ENCODE peak calls at places on chromosomes 13 and 19, in six cellular contexts. T is astrocyte, Y is BJ, M is fibroblast of pulmonary artery, Q is breast epithelium, O is WTC11. N is an unnamed sample.

GRCh38 chr13:24386816-24387708 is 77.7 kb downstream of the C1QTNF9 start:
- DNase-seq in M (no peak), O (no peak), T (no peak), Q (no peak), Y (no peak), N (no peak)

GRCh38 chr19:2542341-2543069 is 66.6 kb downstream of the GADD45B start:
- DNase-seq in Y (no peak), M (no peak), Q (no peak), O (peak), T (peak), N (no peak)

GRCh38 chr13:33483471-33483870 is 197.9 kb upstream of the STARD13 start:
- DNase-seq in Y (no peak), M (no peak), Q (no peak), T (peak), O (no peak), N (no peak)

GRCh38 chr13:40340368-40341085 is 325.9 kb downstream of the FOXO1 start:
- DNase-seq in T (peak), Y (no peak), O (no peak), Q (no peak), M (peak), N (no peak)

GRCh38 chr13:106468948-106469590 is 66.4 kb downstream of the EFNB2 start:
- DNase-seq in O (no peak), M (no peak), T (no peak), Q (no peak), Y (no peak), N (no peak)

GRCh38 chr13:97224544-97225324 is 2.6 kb downstream of the MBNL2 start:
- DNase-seq in Y (no peak), T (peak), Q (peak), O (no peak), M (peak), N (no peak)

GRCh38 chr13:113955235-113955634 is 18.6 kb downstream of the C13orf46 start:
- DNase-seq in Q (no peak), O (no peak), Y (no peak), M (no peak), T (no peak), N (no peak)

GRCh38 chr19:16168465-16169081 is 4.8 kb downstream of the CIB3 start:
- DNase-seq in T (peak), M (peak), Q (no peak), O (no peak), Y (no peak), N (no peak)

GRCh38 chr19:11202488-11203193 is 5.3 kb upstream of the KANK2 start:
- DNase-seq in T (no peak), Q (no peak), Y (no peak), M (no peak), O (no peak), N (no peak)

GRCh38 chr19:34468400-34468799 is 13.2 kb upstream of the WTIP start:
- DNase-seq in Y (no peak), M (peak), Q (no peak), T (no peak), O (no peak), N (no peak)

GRCh38 chr13:46662690-46663089 is 109.7 kb downstream of the LRCH1 start:
- DNase-seq in T (no peak), M (no peak), Q (no peak), O (no peak), Y (no peak), N (no peak)
- TF ChIP-seq CTCF in T (no peak), M (no peak), Q (no peak), O (no peak), Y (no peak), N (no peak)

DNA sequence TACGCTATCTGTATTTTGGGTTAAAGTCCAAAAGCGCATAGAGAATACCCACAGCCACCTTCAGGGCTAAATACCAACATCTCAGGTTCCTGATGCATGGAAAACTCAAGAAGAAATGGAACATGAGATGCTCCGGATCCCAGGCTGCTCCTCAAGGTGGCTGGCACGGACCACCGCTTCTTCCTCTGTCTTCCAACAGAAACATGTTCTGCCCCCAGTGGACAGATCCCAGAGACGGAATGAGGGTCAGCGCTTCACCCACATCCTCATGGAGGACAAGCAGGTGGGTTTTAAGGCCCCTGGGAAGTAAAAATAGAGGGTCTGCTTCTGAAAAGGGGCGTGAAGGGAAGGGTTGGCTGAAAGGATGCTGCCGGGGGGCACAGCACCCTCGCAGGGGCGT is 17.3 kb downstream of the COL4A1 start:
- DNase-seq in T (no peak), O (no peak), Y (no peak), M (no peak), Q (no peak), N (no peak)
- TF ChIP-seq CTCF in T (no peak), O (no peak), Y (no peak), M (no peak), Q (no peak), N (no peak)

GRCh38 chr19:33458807-33459206 is 62.8 kb downstream of the PEPD start:
- DNase-seq in Y (no peak), Q (no peak), T (no peak), O (no peak), M (no peak), N (no peak)
- TF ChIP-seq CTCF in Y (no peak), Q (no peak), T (no peak), O (no peak), M (no peak), N (no peak)

GRCh38 chr13:112931028-112931934 is 37.7 kb upstream of the MCF2L start:
- DNase-seq in Y (peak), O (peak), T (peak), M (peak), Q (peak), N (no peak)
- TF ChIP-seq CTCF in Y (peak), O (no peak), T (peak), M (peak), Q (peak), N (no peak)

DNA sequence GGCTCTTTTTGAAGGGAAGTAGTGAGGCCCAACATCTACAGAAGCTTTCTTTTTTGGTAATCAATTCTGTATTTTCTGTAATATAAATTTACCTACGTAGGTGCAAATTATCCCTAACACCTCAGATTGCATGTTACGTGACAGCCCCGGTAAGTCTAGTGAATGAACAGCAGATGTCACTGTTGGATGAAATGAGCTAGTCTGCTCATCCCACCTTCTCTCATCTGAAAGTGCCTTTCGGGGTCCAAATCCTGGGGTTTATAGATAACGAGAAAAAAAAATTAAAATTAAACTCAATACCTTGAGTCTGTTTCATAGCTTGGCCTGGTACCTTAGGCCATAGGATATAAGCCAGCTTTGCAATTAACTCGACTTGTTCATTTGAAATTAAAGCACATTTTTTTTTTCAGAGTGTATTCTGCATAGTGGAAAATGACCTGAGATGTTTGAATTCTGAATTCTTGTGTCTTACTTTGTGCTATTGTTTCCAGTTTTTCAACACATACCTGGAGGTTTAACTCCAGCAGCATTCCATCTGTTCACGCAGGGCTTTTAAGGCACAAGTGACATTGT is 548.2 kb downstream of the GPC5 start:
- DNase-seq in M (peak), Q (no peak), O (no peak), T (peak), Y (no peak), N (no peak)
- TF ChIP-seq CTCF in M (peak), Q (no peak), O (peak), T (peak), Y (no peak), N (no peak)

DNA sequence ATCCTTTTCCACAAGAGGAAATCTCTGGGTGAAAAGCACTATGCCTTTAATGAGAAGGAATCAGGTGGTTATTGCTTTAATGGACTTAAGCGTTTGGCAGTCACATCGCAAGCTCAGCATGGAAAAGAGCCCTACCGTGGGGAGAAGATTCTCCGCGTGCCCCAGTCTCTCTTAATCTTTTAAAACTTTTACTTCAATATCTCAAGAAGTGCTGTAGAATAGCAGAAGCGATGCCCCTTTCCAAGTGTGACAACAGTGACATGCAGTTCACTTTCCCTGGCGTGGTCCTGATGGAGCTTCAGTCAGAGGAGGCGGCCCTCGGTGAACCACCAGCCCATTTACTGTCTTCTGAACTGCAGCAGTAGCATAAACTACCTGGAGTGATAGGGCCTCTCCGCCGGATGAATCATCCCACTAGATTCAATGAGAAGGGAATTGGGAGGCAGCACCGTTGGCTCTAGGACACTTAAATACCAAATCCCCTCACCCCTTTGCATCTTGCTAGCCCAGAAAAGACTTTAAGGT is 112.7 kb upstream of the GPR12 start:
- DNase-seq in Q (no peak), O (no peak), T (no peak), M (no peak), Y (no peak), N (no peak)
- TF ChIP-seq CTCF in Q (no peak), O (no peak), T (no peak), M (no peak), Y (no peak), N (no peak)

DNA sequence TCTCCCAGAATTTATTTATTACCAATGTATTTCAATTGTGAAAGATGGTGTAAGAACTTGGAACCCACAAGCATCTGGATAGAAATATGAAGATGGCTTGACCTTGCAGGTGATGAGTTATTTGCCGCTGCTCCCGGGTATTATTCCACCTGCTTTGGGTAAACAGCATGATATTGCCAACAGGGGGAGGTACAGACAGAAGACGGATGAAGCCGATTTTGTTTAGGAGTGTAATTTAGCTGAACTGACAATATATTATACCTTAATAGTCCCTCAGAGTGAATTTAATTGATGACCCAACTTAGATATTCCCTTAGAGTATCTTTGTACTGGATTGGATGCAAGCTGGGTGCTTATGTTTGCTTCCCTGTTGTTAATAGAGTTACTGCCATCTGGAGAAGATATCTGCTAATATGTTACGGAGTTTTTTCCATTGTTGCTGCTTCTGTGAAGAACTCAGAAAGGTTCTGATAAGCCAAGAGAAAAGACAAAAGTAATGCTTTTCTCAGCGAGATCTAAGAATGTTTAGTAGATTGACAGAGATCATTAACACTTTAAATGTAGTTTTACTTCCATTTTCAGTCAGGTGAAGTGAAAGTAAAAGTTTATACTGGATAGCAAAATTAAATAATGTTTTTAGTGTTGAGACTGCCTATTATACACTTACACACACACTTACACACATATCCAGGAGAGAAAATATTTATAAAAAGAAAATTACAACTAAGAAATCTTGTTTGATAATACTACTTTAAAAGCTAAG is 2220.8 kb upstream of the PCDH20 start:
- DNase-seq in Q (no peak), Y (no peak), T (no peak), O (no peak), M (peak), N (no peak)
- TF ChIP-seq CTCF in Q (no peak), Y (peak), T (no peak), O (no peak), M (peak), N (no peak)